ENCODE peak calls at places on chromosomes 4 and X, in four cellular contexts. O is substantia nigra; H is stimulated activated CD4-positive, alpha-beta T cell treated with anti-CD3 and anti-CD28 coated beads, Interleukin-1b, Interleukin-23, amount 100 ng/mL, for 48 hours; K is GM20000. W is an unnamed sample.

GRCh38 chr4:67101612-67102011 is 443.7 kb downstream of the CENPC start:
- DNase-seq in O (no peak), K (no peak), H (no peak), W (no peak)

GRCh38 chr4:113327513-113327912 is 278.1 kb downstream of the ANK2 start:
- DNase-seq in H (no peak), O (no peak), K (no peak), W (no peak)

GRCh38 chrX:7088968-7089615 is 58.4 kb upstream of the STS start:
- DNase-seq in O (no peak), K (peak), H (peak), W (peak)

GRCh38 chrX:48831909-48832291 is 3.5 kb downstream of the PCSK1N start:
- DNase-seq in H (no peak), K (peak), O (no peak), W (no peak)

GRCh38 chrX:45714864-45715263 is 514.2 kb upstream of the DIPK2B start:
- DNase-seq in O (no peak), K (peak), H (peak), W (no peak)

GRCh38 chr4:6277139-6277802 is 7.6 kb downstream of the WFS1 start:
- DNase-seq in H (no peak), K (no peak), O (no peak), W (no peak)

GRCh38 chrX:8946488-8947050 is 87.4 kb downstream of the FAM9B start:
- DNase-seq in H (no peak), K (no peak), O (no peak), W (no peak)

GRCh38 chr4:159547645-159548308 is 444.9 kb downstream of the RAPGEF2 start:
- DNase-seq in H (no peak), K (no peak), O (no peak), W (no peak)

GRCh38 chrX:150692296-150692695 is 900 bp upstream of the MTMR1 start:
- DNase-seq in K (no peak), O (no peak), H (peak), W (no peak)

GRCh38 chr4:87141428-87141827 is 79.0 kb downstream of the KLHL8 start:
- DNase-seq in K (no peak), O (no peak), H (no peak), W (no peak)

GRCh38 chr4:93809773-93810172 is 18.8 kb upstream of the ATOH1 start:
- DNase-seq in H (no peak), K (no peak), O (no peak), W (no peak)